ENCODE peak calls at places on chromosomes 16 and 17, in ten cellular contexts. One of them, this sample, is unnamed.

GRCh38 chr17:76036497-76037380 is 9.6 kb upstream of the EVPL start:
- DNase-seq in H54: no peak
- DNase-seq in ELR: no peak
- DNase-seq in Daoy: no peak
- DNase-seq in AG04449: no peak
- DNase-seq in cardiac fibroblast: no peak
- DNase-seq in iPS-NIHi11: peak
- DNase-seq in nucleus accumbens: no peak
- DNase-seq in lower leg skin: no peak
- DNase-seq in ovary: peak
- DNase-seq in this sample: no peak

GRCh38 chr16:685967-686366 is 1.8 kb upstream of the JMJD8 start:
- DNase-seq in H54: peak
- DNase-seq in ELR: peak
- DNase-seq in Daoy: peak
- DNase-seq in AG04449: no peak
- DNase-seq in cardiac fibroblast: peak
- DNase-seq in iPS-NIHi11: peak
- DNase-seq in nucleus accumbens: no peak
- DNase-seq in lower leg skin: no peak
- DNase-seq in ovary: peak
- DNase-seq in this sample: no peak

GRCh38 chr16:7736138-7736537 is 403.5 kb downstream of the RBFOX1 start:
- DNase-seq in H54: no peak
- DNase-seq in ELR: no peak
- DNase-seq in Daoy: no peak
- DNase-seq in AG04449: no peak
- DNase-seq in cardiac fibroblast: no peak
- DNase-seq in iPS-NIHi11: no peak
- DNase-seq in nucleus accumbens: no peak
- DNase-seq in lower leg skin: no peak
- DNase-seq in ovary: no peak
- DNase-seq in this sample: no peak

GRCh38 chr17:79393358-79394038 is 217.4 kb downstream of the RBFOX3 start:
- DNase-seq in H54: peak
- DNase-seq in ELR: peak
- DNase-seq in Daoy: peak
- DNase-seq in AG04449: no peak
- DNase-seq in cardiac fibroblast: peak
- DNase-seq in iPS-NIHi11: peak
- DNase-seq in nucleus accumbens: peak
- DNase-seq in lower leg skin: peak
- DNase-seq in ovary: peak
- DNase-seq in this sample: peak

GRCh38 chr16:20271893-20272292 is 55.4 kb downstream of the GP2 start:
- DNase-seq in H54: no peak
- DNase-seq in ELR: no peak
- DNase-seq in Daoy: no peak
- DNase-seq in AG04449: no peak
- DNase-seq in cardiac fibroblast: no peak
- DNase-seq in iPS-NIHi11: no peak
- DNase-seq in nucleus accumbens: no peak
- DNase-seq in lower leg skin: no peak
- DNase-seq in ovary: no peak
- DNase-seq in this sample: no peak

GRCh38 chr17:47808830-47809480 is 12.6 kb downstream of the OSBPL7 start:
- DNase-seq in H54: no peak
- DNase-seq in ELR: no peak
- DNase-seq in Daoy: no peak
- DNase-seq in AG04449: no peak
- DNase-seq in cardiac fibroblast: no peak
- DNase-seq in iPS-NIHi11: no peak
- DNase-seq in nucleus accumbens: no peak
- DNase-seq in lower leg skin: no peak
- DNase-seq in ovary: no peak
- DNase-seq in this sample: no peak

GRCh38 chr17:57803026-57803425 is 46.8 kb downstream of the MRPS23 start:
- DNase-seq in H54: no peak
- DNase-seq in ELR: no peak
- DNase-seq in Daoy: no peak
- DNase-seq in AG04449: no peak
- DNase-seq in cardiac fibroblast: no peak
- DNase-seq in iPS-NIHi11: no peak
- DNase-seq in nucleus accumbens: no peak
- DNase-seq in lower leg skin: no peak
- DNase-seq in ovary: no peak
- DNase-seq in this sample: no peak

GRCh38 chr16:7867831-7868230 is 535.2 kb downstream of the RBFOX1 start:
- DNase-seq in H54: no peak
- DNase-seq in ELR: no peak
- DNase-seq in Daoy: peak
- DNase-seq in AG04449: no peak
- DNase-seq in cardiac fibroblast: no peak
- DNase-seq in iPS-NIHi11: no peak
- DNase-seq in nucleus accumbens: no peak
- DNase-seq in lower leg skin: no peak
- DNase-seq in ovary: no peak
- DNase-seq in this sample: no peak

GRCh38 chr17:36920032-36921000 is 17.0 kb upstream of the LHX1 start:
- DNase-seq in H54: peak
- DNase-seq in ELR: peak
- DNase-seq in Daoy: peak
- DNase-seq in AG04449: no peak
- DNase-seq in cardiac fibroblast: peak
- DNase-seq in iPS-NIHi11: no peak
- DNase-seq in nucleus accumbens: no peak
- DNase-seq in lower leg skin: no peak
- DNase-seq in ovary: no peak
- DNase-seq in this sample: no peak

GRCh38 chr16:81313731-81314602 is 795 bp upstream of the GAN start:
- DNase-seq in H54: no peak
- DNase-seq in ELR: peak
- DNase-seq in Daoy: no peak
- DNase-seq in AG04449: peak
- DNase-seq in cardiac fibroblast: no peak
- DNase-seq in iPS-NIHi11: peak
- DNase-seq in nucleus accumbens: peak
- DNase-seq in lower leg skin: no peak
- DNase-seq in ovary: no peak
- DNase-seq in this sample: no peak

GRCh38 chr17:8755590-8756255 is 2.6 kb downstream of the SPDYE4 start:
- DNase-seq in H54: no peak
- DNase-seq in ELR: no peak
- DNase-seq in Daoy: no peak
- DNase-seq in AG04449: no peak
- DNase-seq in cardiac fibroblast: no peak
- DNase-seq in iPS-NIHi11: no peak
- DNase-seq in nucleus accumbens: no peak
- DNase-seq in lower leg skin: no peak
- DNase-seq in ovary: no peak
- DNase-seq in this sample: no peak

GRCh38 chr16:1752853-1753252 is 18.5 kb downstream of the NME3 start:
- DNase-seq in H54: no peak
- DNase-seq in ELR: no peak
- DNase-seq in Daoy: no peak
- DNase-seq in AG04449: no peak
- DNase-seq in cardiac fibroblast: no peak
- DNase-seq in iPS-NIHi11: no peak
- DNase-seq in nucleus accumbens: no peak
- DNase-seq in lower leg skin: no peak
- DNase-seq in ovary: no peak
- DNase-seq in this sample: no peak

GRCh38 chr17:58447039-58447975 is 30.0 kb upstream of the RNF43 start:
- DNase-seq in H54: peak
- DNase-seq in ELR: peak
- DNase-seq in Daoy: peak
- DNase-seq in AG04449: peak
- DNase-seq in cardiac fibroblast: peak
- DNase-seq in iPS-NIHi11: peak
- DNase-seq in nucleus accumbens: no peak
- DNase-seq in lower leg skin: peak
- DNase-seq in ovary: no peak
- DNase-seq in this sample: peak

GRCh38 chr16:81524382-81524781 is 79.8 kb downstream of the CMIP start:
- DNase-seq in H54: no peak
- DNase-seq in ELR: no peak
- DNase-seq in Daoy: no peak
- DNase-seq in AG04449: no peak
- DNase-seq in cardiac fibroblast: no peak
- DNase-seq in iPS-NIHi11: no peak
- DNase-seq in nucleus accumbens: no peak
- DNase-seq in lower leg skin: no peak
- DNase-seq in ovary: no peak
- DNase-seq in this sample: no peak

GRCh38 chr16:53430363-53430762 is 3.9 kb upstream of the RBL2 start:
- DNase-seq in H54: no peak
- DNase-seq in ELR: no peak
- DNase-seq in Daoy: no peak
- DNase-seq in AG04449: no peak
- DNase-seq in cardiac fibroblast: no peak
- DNase-seq in iPS-NIHi11: no peak
- DNase-seq in nucleus accumbens: no peak
- DNase-seq in lower leg skin: no peak
- DNase-seq in ovary: no peak
- DNase-seq in this sample: no peak

GRCh38 chr16:52843386-52843785 is 209.3 kb downstream of the CHD9NB start:
- DNase-seq in H54: no peak
- DNase-seq in ELR: no peak
- DNase-seq in Daoy: no peak
- DNase-seq in AG04449: no peak
- DNase-seq in cardiac fibroblast: no peak
- DNase-seq in iPS-NIHi11: no peak
- DNase-seq in nucleus accumbens: no peak
- DNase-seq in lower leg skin: no peak
- DNase-seq in ovary: no peak
- DNase-seq in this sample: no peak